ENCODE peak calls at places on chromosomes 4 and X, in seven cellular contexts. X is K562, U is HepG2, Y is H1, E is GM12891, O is SK-N-SH, R is GM12878. N is an unnamed sample.

GRCh38 chr4:112069110-112069509 is 76.1 kb upstream of the FAM241A start:
- DNase-seq in Y (no peak), U (no peak), R (no peak), O (no peak), E (no peak), X (no peak), N (no peak)

GRCh38 chrX:154458116-154458953 is at the start of gene PLXNA3:
- DNase-seq in X (peak; percentile 87), E (peak; percentile 71), O (peak; percentile 86), Y (peak; percentile 62), U (no peak), R (no peak), N (peak; percentile 68)

GRCh38 chr4:40311811-40312346 is 23.3 kb upstream of the CHRNA9 start:
- DNase-seq in E (no peak), Y (no peak), U (no peak), O (no peak), R (no peak), X (peak; percentile 85), N (no peak)

GRCh38 chrX:151974336-151975227 is at the start of gene GABRE:
- DNase-seq in X (peak; percentile 85), Y (peak; percentile 53), E (no peak), U (no peak), O (peak; percentile 40), R (no peak), N (no peak)

GRCh38 chrX:109218761-109219160 is 263.1 kb downstream of the GUCY2F start:
- DNase-seq in E (no peak), O (no peak), R (no peak), X (no peak), Y (no peak), U (no peak), N (no peak)

GRCh38 chrX:149074429-149074828 is 430.7 kb downstream of the IDS start:
- DNase-seq in O (no peak), Y (no peak), U (no peak), E (no peak), X (no peak), R (peak; percentile 7), N (no peak)

GRCh38 chr4:56276547-56276946 is 110.7 kb downstream of the AASDH start:
- DNase-seq in R (no peak), Y (no peak), U (no peak), X (no peak), O (no peak), E (no peak), N (no peak)

GRCh38 chrX:1587161-1587560 is 4.2 kb upstream of the AKAP17A start:
- DNase-seq in U (no peak), R (no peak), X (no peak), Y (peak; percentile 30), O (no peak), E (no peak), N (no peak)

GRCh38 chr4:54149323-54149722 is 49.4 kb downstream of the GSX2 start:
- DNase-seq in R (no peak), U (no peak), O (peak; percentile 57), X (no peak), E (no peak), Y (no peak), N (no peak)

GRCh38 chrX:15838017-15838416 is 16.6 kb downstream of the AP1S2 start:
- DNase-seq in X (peak; percentile 38), O (peak; percentile 37), Y (no peak), R (no peak), U (peak; percentile 4), E (no peak), N (no peak)

GRCh38 chrX:55057691-55058249 is 17.1 kb upstream of the PAGE2B start:
- DNase-seq in U (peak; percentile 7), X (peak; percentile 37), O (peak; percentile 40), Y (peak; percentile 32), E (no peak), R (no peak), N (no peak)

GRCh38 chr4:153643406-153644016 is 40.6 kb upstream of the TLR2 start:
- DNase-seq in R (peak; percentile 50), O (peak; percentile 69), X (peak; percentile 54), E (peak; percentile 37), Y (no peak), U (peak; percentile 66), N (peak; percentile 33)

GRCh38 chr4:71553605-71554004 is 214.8 kb downstream of the SLC4A4 start:
- DNase-seq in R (no peak), U (no peak), E (no peak), O (peak; percentile 0), Y (no peak), X (peak; percentile 23), N (no peak)

GRCh38 chr4:113823291-113823659 is 61.7 kb upstream of the CAMK2D start:
- DNase-seq in O (no peak), R (peak; percentile 85), U (no peak), E (no peak), X (no peak), Y (no peak), N (peak; percentile 7)

GRCh38 chrX:8010105-8010504 is 82.9 kb upstream of the PNPLA4 start:
- DNase-seq in Y (no peak), E (no peak), O (no peak), R (no peak), X (no peak), U (no peak), N (no peak)

GRCh38 chr4:1012031-1012739 is 759 bp downstream of the FGFRL1 start:
- DNase-seq in R (no peak), X (peak; percentile 76), Y (no peak), U (peak; percentile 51), O (peak; percentile 72), E (no peak), N (no peak)

GRCh38 chr4:105455998-105456397 is 17.9 kb downstream of the PPA2 start:
- DNase-seq in O (no peak), X (no peak), Y (no peak), E (no peak), R (no peak), U (no peak), N (no peak)

GRCh38 chr4:94452476-94453300 is 946 bp downstream of the PDLIM5 start:
- DNase-seq in O (peak; percentile 54), R (no peak), E (no peak), X (peak; percentile 39), Y (peak; percentile 69), U (peak; percentile 81), N (no peak)

GRCh38 chr4:10704050-10704810 is 19.7 kb upstream of the CLNK start:
- DNase-seq in E (no peak), O (no peak), Y (no peak), X (no peak), U (no peak), R (no peak), N (no peak)

DNA sequence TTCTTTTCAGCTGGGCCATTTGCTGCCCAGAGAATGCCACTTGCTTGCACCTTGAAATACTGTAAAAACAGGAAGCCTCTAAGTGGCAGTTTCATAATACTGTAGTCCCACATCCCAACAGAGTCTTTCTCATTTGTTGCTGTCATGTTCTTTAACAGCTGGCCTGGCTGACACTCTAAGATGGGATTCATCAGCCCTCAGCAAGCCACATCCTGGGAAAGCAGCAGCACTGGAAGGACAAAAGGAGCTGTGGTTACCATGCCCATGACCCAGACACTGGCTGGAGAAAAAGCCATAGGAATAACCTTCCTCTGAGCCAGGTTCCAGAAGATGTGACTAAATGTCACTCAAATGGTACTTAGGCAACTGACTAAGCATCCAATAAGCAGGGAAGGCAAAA is 221.9 kb upstream of the MBNL3 start:
- DNase-seq in O (no peak), U (no peak), Y (no peak), X (no peak), R (no peak), E (no peak), N (no peak)
- TF ChIP-seq TAF1 in O (no peak), U (no peak), Y (no peak), X (no peak), R (no peak), E (no peak), N (no peak)

DNA sequence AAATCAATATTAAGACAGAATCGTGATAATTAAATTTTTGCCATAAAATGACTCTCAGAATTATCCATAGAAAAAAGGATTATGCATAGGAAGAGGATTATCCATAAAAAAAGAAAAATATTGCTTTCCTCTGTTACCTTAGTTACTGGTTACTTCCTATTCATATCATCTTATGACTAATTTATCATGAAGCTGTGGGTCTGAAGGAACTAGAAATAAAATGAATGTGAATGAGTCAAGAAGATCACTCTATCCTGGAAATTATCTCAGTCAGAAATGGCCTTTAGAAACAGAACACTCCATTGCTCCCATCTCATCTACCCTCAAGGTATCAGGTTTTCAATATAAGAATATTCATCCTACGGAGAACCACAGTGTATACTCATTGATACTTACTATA is 19.4 kb downstream of the RPS6KA6 start:
- DNase-seq in E (no peak), Y (no peak), X (no peak), O (no peak), R (no peak), U (no peak), N (no peak)
- TF ChIP-seq TAF1 in E (no peak), Y (no peak), X (no peak), O (no peak), R (no peak), U (no peak), N (no peak)

DNA sequence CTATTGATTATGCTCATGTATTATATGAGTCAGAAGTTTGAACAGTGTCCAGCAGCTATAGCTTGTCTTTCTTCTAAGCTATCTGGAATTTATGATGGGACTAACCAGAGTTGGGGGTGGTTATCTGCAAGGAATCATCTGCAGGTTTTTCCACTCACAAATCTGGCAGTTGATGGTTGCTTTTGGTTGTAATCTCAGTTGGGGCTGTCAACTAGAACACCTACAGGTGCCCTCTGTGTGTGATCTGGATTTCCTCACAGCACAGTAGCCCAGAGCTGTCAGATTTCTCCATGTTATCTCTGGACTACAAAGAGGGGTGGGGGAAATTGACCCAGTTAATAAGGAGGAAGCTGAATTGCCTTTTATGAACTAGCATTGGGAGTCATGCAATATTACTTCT is 51.4 kb upstream of the MAP9 start:
- DNase-seq in R (no peak), E (no peak), Y (no peak), O (peak; percentile 44), X (no peak), U (no peak), N (no peak)
- TF ChIP-seq TAF1 in R (no peak), E (no peak), Y (no peak), O (no peak), X (no peak), U (no peak), N (no peak)

GRCh38 chr4:125776146-125776545 is 461.4 kb downstream of the FAT4 start:
- DNase-seq in E (no peak), U (no peak), X (no peak), O (no peak), R (no peak), Y (no peak), N (no peak)

GRCh38 chr4:125780159-125780558 is 465.4 kb downstream of the FAT4 start:
- DNase-seq in E (no peak), U (no peak), Y (no peak), R (no peak), O (no peak), X (no peak), N (no peak)

GRCh38 chr4:125780747-125781146 is 466.0 kb downstream of the FAT4 start:
- DNase-seq in Y (no peak), X (no peak), R (no peak), E (no peak), O (no peak), U (no peak), N (no peak)

GRCh38 chr4:125784741-125785140 is 470.0 kb downstream of the FAT4 start:
- DNase-seq in O (no peak), E (no peak), R (no peak), X (no peak), Y (no peak), U (no peak), N (no peak)

DNA sequence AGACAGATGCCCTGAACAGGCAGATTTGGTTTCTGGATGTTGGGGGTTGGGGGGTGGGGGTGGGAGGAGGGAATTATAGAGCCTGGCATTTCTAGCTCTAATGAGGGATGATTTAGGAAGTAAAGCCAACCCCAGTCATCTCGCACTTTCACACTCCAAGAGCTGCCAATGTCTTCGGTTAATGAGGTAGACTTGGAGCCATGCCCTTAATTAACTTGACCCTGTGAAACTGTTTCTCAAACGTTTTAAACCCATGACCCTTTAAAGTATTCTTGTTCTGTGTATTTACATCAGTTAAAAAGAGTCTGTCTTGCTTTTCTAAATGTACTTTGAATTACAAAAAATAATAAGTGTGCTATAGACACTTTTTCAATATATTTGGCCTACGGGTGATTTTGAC is 466.9 kb downstream of the FAT4 start:
- DNase-seq in R (no peak), X (no peak), Y (no peak), O (no peak), U (no peak), E (no peak), N (no peak)
- TF ChIP-seq TAF1 in R (no peak), X (no peak), Y (no peak), O (no peak), U (no peak), E (no peak), N (no peak)

N was measured in GM12892.